ENCODE peak calls at places on chromosome 3, in nine cellular contexts. Y, X, H, E, Z, Q, F, W and I are unnamed samples.

GRCh38 chr3:50245831-50246516 is 10.0 kb downstream of the GNAI2 start:
- DNase-seq in Y (no peak), X (peak; percentile 98), H (peak; percentile 95), E (peak; percentile 95), Z (peak; percentile 34), Q (peak; percentile 99), F (peak; percentile 94), W (peak; percentile 91), I (peak; percentile 92)

GRCh38 chr3:170632780-170633179 is 46.9 kb upstream of the SLC7A14 start:
- DNase-seq in Y (no peak), X (no peak), H (no peak), E (no peak), Z (peak; percentile 54), Q (no peak), F (peak; percentile 33), W (no peak), I (no peak)

GRCh38 chr3:37863949-37864822 is 2.5 kb downstream of the CTDSPL start:
- DNase-seq in Y (no peak), X (peak; percentile 35), H (no peak), E (no peak), Z (no peak), Q (peak; percentile 55), F (peak; percentile 22), W (no peak), I (no peak)

GRCh38 chr3:13177641-13178040 is 104.4 kb upstream of the IQSEC1 start:
- DNase-seq in Y (no peak), X (no peak), H (peak; percentile 15), E (no peak), Z (no peak), Q (no peak), F (no peak), W (no peak), I (no peak)

GRCh38 chr3:51275096-51275805 is 109.8 kb upstream of the MANF start:
- DNase-seq in Y (no peak), X (no peak), H (no peak), E (no peak), Z (no peak), Q (no peak), F (no peak), W (no peak), I (no peak)

GRCh38 chr3:52845691-52846426 is 11.0 kb upstream of the MUSTN1 start:
- DNase-seq in Y (no peak), X (peak; percentile 47), H (peak; percentile 64), E (no peak), Z (no peak), Q (peak; percentile 19), F (peak; percentile 17), W (no peak), I (peak; percentile 55)

GRCh38 chr3:177262396-177262795 is 65.1 kb upstream of the TBL1XR1 start:
- DNase-seq in Y (no peak), X (peak; percentile 44), H (no peak), E (no peak), Z (peak; percentile 77), Q (no peak), F (peak; percentile 8), W (no peak), I (no peak)

GRCh38 chr3:160676547-160677303 is at the start of gene ARL14:
- DNase-seq in Y (peak; percentile 89), X (no peak), H (no peak), E (no peak), Z (peak; percentile 87), Q (no peak), F (peak; percentile 71), W (no peak), I (no peak)

GRCh38 chr3:88263417-88264116 is 113.8 kb downstream of the C3orf38 start:
- DNase-seq in Y (no peak), X (no peak), H (no peak), E (no peak), Z (no peak), Q (no peak), F (no peak), W (no peak), I (no peak)

DNA sequence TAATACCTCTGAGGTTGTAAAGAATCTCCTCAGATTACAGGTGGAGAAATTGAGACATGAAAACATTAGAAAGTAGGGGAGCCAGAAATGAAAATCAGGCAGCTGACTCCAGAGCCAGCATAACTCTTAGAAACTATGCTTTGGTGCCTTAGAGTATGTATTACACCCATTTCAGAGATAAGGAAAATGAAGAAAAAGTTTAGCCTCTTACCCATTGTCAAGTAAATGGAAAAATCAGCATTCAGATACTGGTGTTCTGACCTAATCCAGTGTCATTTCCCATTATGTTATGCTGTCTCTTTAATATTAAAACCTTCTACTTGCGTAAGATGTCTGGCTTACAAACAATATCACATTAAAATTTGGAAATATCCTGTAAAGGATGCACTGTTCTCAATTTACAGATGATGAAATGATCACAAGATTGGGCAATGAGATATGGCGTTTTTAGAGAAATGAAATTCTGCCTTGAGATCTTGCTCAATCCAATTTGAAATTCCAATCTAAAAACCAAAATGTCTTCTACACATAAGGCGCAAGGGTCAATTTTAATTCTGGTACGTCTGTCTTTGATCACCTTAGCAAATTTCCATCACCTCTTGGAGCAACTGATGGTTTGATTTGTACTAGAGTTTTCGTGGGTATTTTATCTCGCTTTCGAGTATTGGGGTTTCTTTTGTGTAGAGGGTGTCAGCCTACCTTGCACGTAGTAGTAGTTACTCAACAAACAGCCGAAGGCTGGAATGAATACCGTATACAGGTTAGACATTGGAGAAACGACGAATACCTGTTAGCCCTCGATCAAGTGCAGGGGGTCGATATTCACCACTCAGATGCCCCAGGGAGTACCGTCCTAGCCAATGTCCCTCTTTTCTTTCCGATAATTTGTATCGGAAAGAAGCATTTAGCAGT is 891 bp upstream of the ZCWPW2 start:
- DNase-seq in Y (no peak), X (peak; percentile 8), H (no peak), E (no peak), Z (peak; percentile 4), Q (no peak), F (peak; percentile 76), W (no peak), I (no peak)
- H3K4me1 ChIP-seq in Y (peaks cover 3% of the 10 kb centered on the region), X (no peaks in the 10 kb centered on the region), H (peaks cover 62% of the 10 kb centered on the region), E (peaks cover 42% of the 10 kb centered on the region), Z (peaks cover 5% of the 10 kb centered on the region), Q (peaks cover 54% of the 10 kb centered on the region), F (peaks cover 47% of the 10 kb centered on the region), W (peaks cover 38% of the 10 kb centered on the region), I (no peaks in the 10 kb centered on the region)

DNA sequence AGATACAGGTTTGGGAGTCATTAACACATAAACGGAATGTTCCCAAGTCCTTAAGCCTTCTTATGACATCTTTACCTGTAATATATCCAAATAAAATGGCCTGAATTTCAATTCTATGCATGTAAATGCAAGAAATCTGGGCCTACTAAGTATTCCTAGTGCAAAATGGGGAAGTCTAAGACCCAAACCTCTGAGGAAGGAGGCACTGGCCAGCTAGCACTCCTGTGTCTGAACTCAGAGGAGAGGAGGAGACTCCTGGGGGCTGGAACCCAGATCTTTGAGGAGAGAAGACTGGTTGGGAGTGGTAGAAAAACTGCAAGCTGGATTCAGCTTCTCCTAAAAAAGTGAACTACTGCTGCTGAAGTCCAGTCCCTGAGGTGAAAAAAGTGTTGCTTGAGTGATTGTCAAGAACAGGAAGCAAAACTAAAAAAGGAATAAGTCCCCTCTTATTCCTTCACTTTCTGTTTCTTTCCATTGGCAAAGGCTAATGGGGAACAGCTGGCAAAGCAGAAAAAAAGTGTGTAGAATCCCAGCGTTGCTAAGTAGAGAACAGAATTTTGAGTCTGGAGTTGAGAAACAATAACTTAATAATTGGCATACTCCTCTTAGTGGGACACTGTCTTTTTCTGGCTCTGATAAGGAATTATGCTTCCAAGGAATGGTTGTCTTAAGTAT is 54.8 kb upstream of the ATP2C1 start:
- DNase-seq in Y (no peak), X (no peak), H (no peak), E (no peak), Z (no peak), Q (no peak), F (no peak), W (no peak), I (no peak)
- H3K27ac ChIP-seq in Y (no peak overlapping the region), X (peak overlapping the region; percentile 36), H (peak overlapping the region; percentile 47), E (peak overlapping the region; percentile 40), Z (no peak overlapping the region), Q (no peak overlapping the region), F (no peak overlapping the region), W (no peak overlapping the region), I (no peak overlapping the region)

DNA sequence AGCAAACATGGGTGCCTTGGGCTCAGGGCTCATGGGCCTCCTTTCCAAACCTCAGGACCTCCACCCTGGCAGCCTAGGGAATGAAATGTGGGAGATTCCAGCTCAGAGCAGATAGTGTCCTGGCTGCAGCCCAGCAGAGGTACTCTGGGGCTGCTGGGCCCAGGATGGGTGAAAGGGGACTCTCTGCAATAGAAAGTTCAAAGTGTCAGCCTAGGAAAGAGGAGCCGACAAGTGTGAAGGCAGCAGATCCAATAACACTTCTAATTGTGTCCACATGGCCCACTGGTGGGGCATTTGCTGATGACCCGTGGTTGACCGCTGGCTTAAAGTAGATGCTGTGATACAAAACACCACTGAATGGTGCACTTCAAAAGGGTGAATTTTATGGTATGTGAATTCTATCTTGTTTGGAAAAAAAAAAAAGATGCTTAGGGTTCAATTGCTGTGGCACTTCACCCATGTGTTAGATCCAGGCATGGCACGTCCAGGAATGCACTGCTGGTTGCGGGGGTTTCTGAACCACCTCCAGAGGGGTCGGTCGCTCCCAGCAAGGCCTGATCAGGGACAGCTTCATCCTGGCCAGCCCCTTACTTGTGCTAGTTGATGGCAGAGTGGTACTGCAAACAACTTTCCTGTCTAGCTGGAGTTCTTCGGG is 20.9 kb downstream of the AMOTL2 start:
- DNase-seq in Y (no peak), X (no peak), H (no peak), E (peak; percentile 37), Z (no peak), Q (peak; percentile 50), F (peak; percentile 58), W (no peak), I (peak; percentile 51)
- H3K4me1 ChIP-seq in Y (peaks cover 44% of the 10 kb centered on the region), X (peaks cover 10% of the 10 kb centered on the region), H (peaks cover 82% of the 10 kb centered on the region), E (peaks cover 77% of the 10 kb centered on the region), Z (peaks cover 40% of the 10 kb centered on the region), Q (peaks cover 2% of the 10 kb centered on the region), F (peaks cover 48% of the 10 kb centered on the region), W (no peaks in the 10 kb centered on the region), I (peaks cover 39% of the 10 kb centered on the region)

GRCh38 chr3:62631471-62631870 is 243.7 kb downstream of the CADPS start:
- DNase-seq in Y (no peak), X (no peak), H (no peak), E (no peak), Z (no peak), Q (no peak), F (no peak), W (no peak), I (no peak)
- H3K27ac ChIP-seq in Y (no peak overlapping the region), X (no peak overlapping the region), H (no peak overlapping the region), E (no peak overlapping the region), Z (no peak overlapping the region), Q (no peak overlapping the region), F (no peak overlapping the region), W (no peak overlapping the region), I (no peak overlapping the region)

GRCh38 chr3:15042936-15043335 is 22.2 kb downstream of the MRPS25 start:
- DNase-seq in Y (no peak), X (no peak), H (no peak), E (no peak), Z (peak; percentile 62), Q (no peak), F (peak; percentile 43), W (no peak), I (no peak)

GRCh38 chr3:15043772-15044171 is 21.3 kb downstream of the MRPS25 start:
- DNase-seq in Y (no peak), X (no peak), H (no peak), E (no peak), Z (no peak), Q (no peak), F (no peak), W (no peak), I (no peak)

GRCh38 chr3:15044311-15044710 is 20.8 kb downstream of the MRPS25 start:
- DNase-seq in Y (no peak), X (no peak), H (no peak), E (no peak), Z (no peak), Q (no peak), F (no peak), W (no peak), I (no peak)

GRCh38 chr3:15041950-15042349 is 23.2 kb downstream of the MRPS25 start:
- DNase-seq in Y (no peak), X (no peak), H (no peak), E (no peak), Z (no peak), Q (no peak), F (no peak), W (no peak), I (no peak)

GRCh38 chr3:15045667-15046066 is 19.4 kb downstream of the MRPS25 start:
- DNase-seq in Y (no peak), X (no peak), H (no peak), E (no peak), Z (no peak), Q (no peak), F (no peak), W (no peak), I (no peak)
- H3K4me1 ChIP-seq in Y (no peaks in the 10 kb centered on the region), X (no peaks in the 10 kb centered on the region), H (peaks cover 19% of the 10 kb centered on the region), E (no peaks in the 10 kb centered on the region), Z (peaks cover 2% of the 10 kb centered on the region), Q (peaks cover 25% of the 10 kb centered on the region), F (peaks cover 14% of the 10 kb centered on the region), W (peaks cover 8% of the 10 kb centered on the region), I (no peaks in the 10 kb centered on the region)